ENCODE peak calls at places on chromosomes 16 and 17, in five cellular contexts. F is HCT116, L is K562, K is SK-N-SH, C is GM12878. U is an unnamed sample.
A peak's percentile ranks its signal among the peaks of the same experiment; 100 is the strongest.

GRCh38 chr17:77313831-77314230 is 173.1 kb downstream of the SEC14L1 start:
- DNase-seq in F (no peak), L (no peak), K (no peak), C (no peak), U (no peak)

GRCh38 chr17:4950757-4951204 is at the start of gene ENO3:
- DNase-seq in F (no peak), L (peak; percentile 60), K (peak; percentile 76), C (no peak), U (peak; percentile 73)

GRCh38 chr16:85488414-85488813 is 124.7 kb upstream of the GSE1 start:
- DNase-seq in F (no peak), L (no peak), K (no peak), C (no peak), U (no peak)

GRCh38 chr17:74305865-74306654 is 20.0 kb upstream of the KIF19 start:
- DNase-seq in F (no peak), L (no peak), K (no peak), C (no peak), U (no peak)

GRCh38 chr17:67157732-67158639 is 87.0 kb downstream of the HELZ start:
- DNase-seq in F (peak; percentile 10), L (peak; percentile 76), K (peak; percentile 75), C (peak; percentile 2), U (peak; percentile 27)

GRCh38 chr16:48659940-48660339 is 50.0 kb upstream of the N4BP1 start:
- DNase-seq in F (no peak), L (no peak), K (no peak), C (no peak), U (no peak)

GRCh38 chr17:77565166-77565565 is 393.3 kb upstream of the TNRC6C start:
- DNase-seq in F (no peak), L (no peak), K (no peak), C (no peak), U (no peak)

GRCh38 chr17:82767041-82767754 is 15.3 kb downstream of the TBCD start:
- DNase-seq in F (no peak), L (peak; percentile 59), K (peak; percentile 76), C (no peak), U (peak; percentile 49)

GRCh38 chr17:28717578-28718316 is at the start of gene RAB34:
- DNase-seq in F (no peak), L (no peak), K (no peak), C (no peak), U (no peak)

GRCh38 chr17:80938556-80938955 is 53.1 kb upstream of the CHMP6 start:
- DNase-seq in F (no peak), L (no peak), K (no peak), C (no peak), U (no peak)

GRCh38 chr16:825298-826061 is 24.9 kb upstream of the GNG13 start:
- DNase-seq in F (no peak), L (no peak), K (peak; percentile 77), C (no peak), U (no peak)

GRCh38 chr17:56481654-56482053 is 111.8 kb upstream of the NOG start:
- DNase-seq in F (no peak), L (no peak), K (no peak), C (no peak), U (no peak)

GRCh38 chr16:64864232-64864803 is 257.5 kb downstream of the CDH11 start:
- DNase-seq in F (no peak), L (no peak), K (no peak), C (no peak), U (no peak)

GRCh38 chr16:5560084-5560483 is 462.5 kb upstream of the EEF2KMT start:
- DNase-seq in F (peak; percentile 29), L (peak; percentile 4), K (no peak), C (no peak), U (no peak)

GRCh38 chr16:85048921-85049562 is 21.4 kb downstream of the KIAA0513 start:
- DNase-seq in F (no peak), L (peak; percentile 68), K (no peak), C (no peak), U (no peak)

GRCh38 chr16:50550035-50550434 is 1.8 kb downstream of the NKD1 start:
- DNase-seq in F (no peak), L (no peak), K (no peak), C (no peak), U (no peak)

GRCh38 chr16:77213542-77214108 is 14.4 kb downstream of the SYCE1L start:
- DNase-seq in F (peak; percentile 98), L (no peak), K (no peak), C (no peak), U (peak; percentile 46)

GRCh38 chr17:14296511-14296910 is 4.4 kb upstream of the HS3ST3B1 start:
- DNase-seq in F (no peak), L (no peak), K (no peak), C (no peak), U (no peak)

GRCh38 chr17:59620518-59621259 is 994 bp downstream of the CLTC start:
- DNase-seq in F (peak; percentile 16), L (peak; percentile 90), K (peak; percentile 59), C (no peak), U (peak; percentile 49)

GRCh38 chr16:81608515-81609209 is 164.1 kb downstream of the CMIP start:
- DNase-seq in F (no peak), L (no peak), K (no peak), C (no peak), U (no peak)

GRCh38 chr17:16415031-16415924 is at the start of gene TRPV2:
- DNase-seq in F (no peak), L (peak; percentile 76), K (peak; percentile 23), C (peak; percentile 60), U (peak; percentile 59)

GRCh38 chr16:88815901-88816589 is 4.3 kb upstream of the APRT start:
- DNase-seq in F (no peak), L (no peak), K (peak; percentile 86), C (no peak), U (peak; percentile 35)

GRCh38 chr16:88943741-88944140 is 33.3 kb downstream of the CBFA2T3 start:
- DNase-seq in F (no peak), L (no peak), K (no peak), C (no peak), U (no peak)

GRCh38 chr16:26772503-26772902 is 294.2 kb upstream of the C16orf82 start:
- DNase-seq in F (no peak), L (no peak), K (no peak), C (no peak), U (no peak)

GRCh38 chr17:79679631-79680340 is 51.0 kb upstream of the ENPP7 start:
- DNase-seq in F (no peak), L (no peak), K (no peak), C (no peak), U (no peak)

GRCh38 chr17:59972778-59973177 is 8.2 kb upstream of the RNFT1 start:
- DNase-seq in F (no peak), L (peak; percentile 22), K (no peak), C (no peak), U (no peak)

GRCh38 chr16:194516-194915 is 14.3 kb downstream of the HBQ1 start:
- DNase-seq in F (no peak), L (no peak), K (no peak), C (no peak), U (no peak)

GRCh38 chr17:40517981-40518380 is 16.6 kb upstream of the TNS4 start:
- DNase-seq in F (no peak), L (no peak), K (no peak), C (no peak), U (no peak)

GRCh38 chr17:40518401-40519088 is 17.1 kb upstream of the TNS4 start:
- DNase-seq in F (peak; percentile 71), L (no peak), K (no peak), C (no peak), U (no peak)

GRCh38 chr17:40515491-40516041 is 14.1 kb upstream of the TNS4 start:
- DNase-seq in F (no peak), L (no peak), K (no peak), C (no peak), U (no peak)

GRCh38 chr17:40516581-40517285 is 15.3 kb upstream of the TNS4 start:
- DNase-seq in F (peak; percentile 62), L (peak; percentile 88), K (peak; percentile 43), C (peak; percentile 60), U (peak; percentile 93)

DNA sequence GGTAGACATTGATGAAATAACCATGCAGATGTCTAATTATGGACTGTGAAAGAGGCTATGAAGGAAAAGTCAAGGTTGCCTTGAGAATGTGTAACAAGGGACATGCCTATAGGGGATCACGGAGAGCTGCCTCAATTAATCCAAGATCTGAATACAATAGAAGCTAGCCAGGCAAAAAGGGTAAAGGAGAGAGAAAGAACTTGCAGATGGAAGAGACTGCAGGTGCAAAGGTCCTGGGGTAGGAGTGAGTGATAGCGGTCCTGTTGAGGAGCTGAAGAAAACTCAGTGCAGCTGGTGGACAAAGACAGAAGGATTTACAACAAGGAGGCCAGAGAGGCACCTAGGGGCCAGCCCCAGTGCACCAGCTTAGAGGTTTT is 15.9 kb upstream of the TNS4 start:
- DNase-seq in F (no peak), L (peak; percentile 40), K (no peak), C (no peak), U (no peak)
- TF ChIP-seq JUND in F (no peak), L (no peak), K (no peak), C (no peak), U (no peak)

GRCh38 chr17:322006-322780 is 30.4 kb downstream of the RPH3AL start:
- DNase-seq in F (no peak), L (no peak), K (no peak), C (no peak), U (no peak)
- TF ChIP-seq RAD21 in F (no peak), L (no peak), K (no peak), C (no peak), U (no peak)

GRCh38 chr16:30553396-30553899 is 4.7 kb downstream of the ZNF764 start:
- DNase-seq in F (no peak), L (no peak), K (no peak), C (no peak), U (no peak)
- TF ChIP-seq JUND in F (no peak), L (no peak), K (no peak), C (no peak), U (no peak)

GRCh38 chr17:75513667-75514052 is 1.7 kb downstream of the CASKIN2 start:
- DNase-seq in F (no peak), L (no peak), K (no peak), C (no peak), U (no peak)
- TF ChIP-seq RAD21 in F (no peak), L (no peak), K (no peak), C (no peak), U (no peak)

DNA sequence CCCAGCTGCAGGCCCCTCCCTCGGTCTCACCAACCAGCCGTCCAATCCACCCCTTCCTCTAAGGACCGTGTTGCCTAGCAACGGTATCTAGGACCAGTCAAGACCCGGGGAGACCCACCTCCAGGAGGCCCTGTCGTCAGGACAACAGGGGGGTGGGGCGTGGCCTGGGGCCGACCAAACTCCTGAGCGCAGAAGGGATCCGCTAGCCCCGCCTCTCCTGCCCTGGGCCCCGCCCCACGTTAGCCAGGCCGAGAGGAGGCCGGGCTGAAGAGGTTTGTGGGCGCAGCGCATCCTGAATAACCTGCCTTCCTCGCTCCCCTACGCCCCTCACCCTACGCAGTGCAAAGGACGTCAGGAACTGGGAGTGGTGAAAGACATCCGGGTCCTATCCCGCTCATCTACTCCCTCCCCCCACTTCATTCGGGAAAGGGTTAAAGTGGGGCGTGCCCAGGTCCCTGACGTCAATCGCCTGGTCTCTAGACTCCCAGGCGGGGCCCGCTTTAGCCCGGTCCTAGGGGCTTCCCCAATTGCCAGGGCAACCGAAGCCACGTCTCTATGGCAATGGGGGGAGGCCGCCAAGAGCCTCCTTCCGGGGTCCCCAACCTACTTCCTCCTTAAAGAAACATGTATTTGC is 14.7 kb downstream of the DLG4 start:
- DNase-seq in F (peak; percentile 43), L (peak; percentile 88), K (peak; percentile 99), C (peak; percentile 67), U (no peak)
- TF ChIP-seq JUND in F (no peak), L (no peak), K (no peak), C (no peak), U (no peak)